ENCODE peak calls at places on chromosome 15, in seven cellular contexts. F, C, X, Q, R, P and V are unnamed samples.

GRCh38 chr15:60787737-60788513 is 309.0 kb upstream of the ICE2 start:
- DNase-seq in Q (no peak), C (no peak), F (no peak), R (no peak), P (no peak), X (no peak), V (peak; percentile 27)

GRCh38 chr15:60344987-60345386 is 52.8 kb downstream of the ANXA2 start:
- DNase-seq in P (no peak), F (no peak), X (no peak), C (no peak), R (no peak), Q (no peak), V (no peak)

GRCh38 chr15:80317389-80318169 is 65.6 kb upstream of the CTXND1 start:
- DNase-seq in P (peak; percentile 28), C (peak; percentile 95), F (no peak), X (peak; percentile 90), Q (no peak), R (no peak), V (no peak)

GRCh38 chr15:70636540-70637165 is 126.7 kb downstream of the UACA start:
- DNase-seq in P (no peak), C (peak; percentile 24), F (no peak), X (peak; percentile 28), R (no peak), Q (peak; percentile 27), V (no peak)

GRCh38 chr15:88897456-88898194 is 2.3 kb upstream of the HAPLN3 start:
- DNase-seq in F (peak; percentile 89), Q (peak; percentile 44), C (peak; percentile 81), P (peak; percentile 91), X (peak; percentile 86), R (peak; percentile 96), V (peak; percentile 62)

GRCh38 chr15:33119865-33120264 is 74.6 kb downstream of the FMN1 start:
- DNase-seq in R (no peak), C (no peak), F (no peak), Q (no peak), P (no peak), X (no peak), V (no peak)

GRCh38 chr15:89912145-89912673 is 543 bp downstream of the ARPIN start:
- DNase-seq in R (peak; percentile 74), Q (peak; percentile 42), X (peak; percentile 20), P (peak; percentile 23), F (peak; percentile 49), C (no peak), V (no peak)

GRCh38 chr15:78077053-78077859 is at the start of gene TBC1D2B:
- DNase-seq in X (peak; percentile 54), C (peak; percentile 55), P (no peak), F (peak; percentile 70), R (peak; percentile 83), Q (peak; percentile 57), V (peak; percentile 57)

GRCh38 chr15:74432271-74432967 is 1.3 kb downstream of the SEMA7A start:
- DNase-seq in F (no peak), R (peak; percentile 47), Q (no peak), C (no peak), P (no peak), X (no peak), V (no peak)

GRCh38 chr15:40618023-40618422 is 24.0 kb downstream of the KNL1 start:
- DNase-seq in Q (no peak), X (no peak), P (no peak), R (no peak), F (no peak), C (no peak), V (no peak)

GRCh38 chr15:43958894-43959330 is 132.1 kb downstream of the WDR76 start:
- DNase-seq in R (no peak), F (no peak), Q (peak; percentile 55), X (peak; percentile 97), C (peak; percentile 46), P (no peak), V (no peak)

GRCh38 chr15:49752517-49752916 is 131.7 kb downstream of the DTWD1 start:
- DNase-seq in X (no peak), P (no peak), C (no peak), F (no peak), Q (no peak), R (no peak), V (no peak)

GRCh38 chr15:49758856-49759255 is 138.0 kb downstream of the DTWD1 start:
- DNase-seq in Q (peak; percentile 5), X (peak; percentile 33), R (no peak), C (no peak), P (no peak), F (no peak), V (no peak)

GRCh38 chr15:49760749-49761148 is 139.9 kb downstream of the DTWD1 start:
- DNase-seq in R (no peak), X (no peak), C (no peak), F (no peak), P (no peak), Q (no peak), V (no peak)

GRCh38 chr15:49758456-49758855 is 137.6 kb downstream of the DTWD1 start:
- DNase-seq in Q (no peak), X (no peak), R (no peak), F (no peak), P (no peak), C (no peak), V (no peak)
- H3K9me3 ChIP-seq in Q (peaks cover 5% of the 10 kb centered on the region), X (no peaks in the 10 kb centered on the region), R (peaks cover 19% of the 10 kb centered on the region), F (peaks cover 20% of the 10 kb centered on the region), P (no peaks in the 10 kb centered on the region), C (no peaks in the 10 kb centered on the region), V (peaks cover 3% of the 10 kb centered on the region)

DNA sequence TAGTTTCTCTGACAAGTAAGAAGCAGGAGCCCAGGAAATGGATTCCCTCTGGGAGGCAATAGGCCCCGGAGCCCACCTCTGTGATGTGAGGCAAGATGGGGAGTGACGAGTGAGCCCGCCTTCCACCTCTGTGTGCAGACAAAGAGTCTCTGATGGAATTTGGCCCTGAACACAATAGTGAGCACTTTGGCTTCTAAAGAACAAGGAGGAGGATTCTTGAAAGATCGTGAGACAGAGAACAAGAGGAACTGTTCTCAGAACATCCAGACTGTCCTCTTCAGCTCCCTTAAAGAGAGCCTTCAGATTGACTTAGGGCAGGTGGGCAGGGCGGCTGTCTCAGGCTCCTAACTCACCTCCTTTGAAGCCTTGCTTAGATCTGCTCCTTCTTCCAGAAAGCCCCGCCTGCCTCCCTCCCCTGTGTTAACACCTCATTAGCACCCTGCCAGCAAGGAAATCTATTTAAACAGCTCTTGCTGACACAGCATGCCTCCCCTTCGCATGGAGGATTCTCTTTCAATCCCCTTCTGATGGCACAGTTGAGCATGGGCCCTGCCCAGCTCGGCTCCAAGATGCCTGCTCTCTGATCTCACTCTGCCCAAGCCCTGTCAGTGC is 430.3 kb downstream of the NTRK3 start:
- DNase-seq in R (no peak), P (no peak), F (no peak), C (no peak), X (no peak), Q (no peak), V (no peak)
- H3K9me3 ChIP-seq in R (no peaks in the 10 kb centered on the region), P (no peaks in the 10 kb centered on the region), F (no peaks in the 10 kb centered on the region), C (no peaks in the 10 kb centered on the region), X (no peaks in the 10 kb centered on the region), Q (peaks cover 7% of the 10 kb centered on the region), V (peaks cover 2% of the 10 kb centered on the region)

GRCh38 chr15:26572606-26573350 is 200.1 kb downstream of the GABRB3 start:
- DNase-seq in C (no peak), R (no peak), F (no peak), X (peak; percentile 11), Q (no peak), P (no peak), V (no peak)
- H3K9me3 ChIP-seq in C (peaks cover 41% of the 10 kb centered on the region), R (peaks cover 2% of the 10 kb centered on the region), F (peaks cover 5% of the 10 kb centered on the region), X (no peaks in the 10 kb centered on the region), Q (no peaks in the 10 kb centered on the region), P (no peaks in the 10 kb centered on the region), V (no peaks in the 10 kb centered on the region)

GRCh38 chr15:25176616-25176923 is 221.8 kb downstream of the SNRPN start:
- DNase-seq in F (peak; percentile 17), X (no peak), C (no peak), Q (no peak), R (peak; percentile 32), P (no peak), V (peak; percentile 4)

GRCh38 chr15:25176991-25177954 is 222.5 kb downstream of the SNRPN start:
- DNase-seq in X (no peak), P (peak; percentile 2), C (no peak), Q (no peak), F (peak; percentile 17), R (peak; percentile 28), V (no peak)

GRCh38 chr15:25175789-25176615 is 221.2 kb downstream of the SNRPN start:
- DNase-seq in C (no peak), X (no peak), P (peak; percentile 2), R (peak; percentile 28), Q (no peak), F (peak; percentile 22), V (no peak)

GRCh38 chr15:25173241-25174028 is 218.6 kb downstream of the SNRPN start:
- DNase-seq in F (peak; percentile 11), X (no peak), C (no peak), R (peak; percentile 26), Q (no peak), P (peak; percentile 1), V (peak; percentile 4)

GRCh38 chr15:25175033-25175788 is 220.4 kb downstream of the SNRPN start:
- DNase-seq in R (peak; percentile 48), P (no peak), Q (no peak), F (peak; percentile 17), X (no peak), C (no peak), V (no peak)
- H3K9me3 ChIP-seq in R (peaks cover 13% of the 10 kb centered on the region), P (no peaks in the 10 kb centered on the region), Q (peaks cover 19% of the 10 kb centered on the region), F (peaks cover 100% of the 10 kb centered on the region), X (no peaks in the 10 kb centered on the region), C (peaks cover 38% of the 10 kb centered on the region), V (no peaks in the 10 kb centered on the region)

GRCh38 chr15:45242289-45242688 is 9.7 kb upstream of the SLC28A2 start:
- DNase-seq in P (no peak), R (no peak), F (no peak), Q (no peak), C (peak; percentile 36), X (peak; percentile 4), V (no peak)
- H3K9me3 ChIP-seq in P (no peaks in the 10 kb centered on the region), R (peaks cover 51% of the 10 kb centered on the region), F (peaks cover 75% of the 10 kb centered on the region), Q (peaks cover 9% of the 10 kb centered on the region), C (peaks cover 15% of the 10 kb centered on the region), X (no peaks in the 10 kb centered on the region), V (peaks cover 5% of the 10 kb centered on the region)

GRCh38 chr15:66483131-66483566 is 14.4 kb downstream of the SNAPC5 start:
- DNase-seq in P (no peak), Q (no peak), R (peak; percentile 56), C (peak; percentile 80), F (no peak), X (peak; percentile 77), V (no peak)
- H3K9me3 ChIP-seq in P (no peaks in the 10 kb centered on the region), Q (no peaks in the 10 kb centered on the region), R (no peaks in the 10 kb centered on the region), C (no peaks in the 10 kb centered on the region), F (no peaks in the 10 kb centered on the region), X (no peaks in the 10 kb centered on the region), V (no peaks in the 10 kb centered on the region)